ENCODE peak calls at places on chromosomes 13 and 19, in four cellular contexts. One of them, this sample, is unnamed.

GRCh38 chr19:5103061-5103701 is 134.3 kb downstream of the KDM4B start:
- DNase-seq in GM12878: no peak
- DNase-seq in WTC11: no peak
- DNase-seq in SK-N-SH: peak
- DNase-seq in this sample: no peak

GRCh38 chr13:73220966-73221720 is 162.3 kb downstream of the KLF5 start:
- DNase-seq in GM12878: no peak
- DNase-seq in WTC11: peak
- DNase-seq in SK-N-SH: no peak
- DNase-seq in this sample: peak

GRCh38 chr19:42397315-42398166 is 7.4 kb upstream of the CNFN start:
- DNase-seq in GM12878: no peak
- DNase-seq in WTC11: no peak
- DNase-seq in SK-N-SH: no peak
- DNase-seq in this sample: no peak

GRCh38 chr13:52128714-52129700 is at the start of gene NEK5:
- DNase-seq in GM12878: no peak
- DNase-seq in WTC11: peak
- DNase-seq in SK-N-SH: peak
- DNase-seq in this sample: peak

GRCh38 chr13:23514076-23514475 is 56.1 kb upstream of the TNFRSF19 start:
- DNase-seq in GM12878: no peak
- DNase-seq in WTC11: no peak
- DNase-seq in SK-N-SH: no peak
- DNase-seq in this sample: no peak

GRCh38 chr13:34124912-34125311 is 307.0 kb downstream of the RFC3 start:
- DNase-seq in GM12878: no peak
- DNase-seq in WTC11: no peak
- DNase-seq in SK-N-SH: no peak
- DNase-seq in this sample: no peak

GRCh38 chr13:94325660-94326059 is 153.8 kb downstream of the DCT start:
- DNase-seq in GM12878: no peak
- DNase-seq in WTC11: no peak
- DNase-seq in SK-N-SH: no peak
- DNase-seq in this sample: no peak

GRCh38 chr13:105936816-105937215 is 598.6 kb downstream of the EFNB2 start:
- DNase-seq in GM12878: no peak
- DNase-seq in WTC11: no peak
- DNase-seq in SK-N-SH: no peak
- DNase-seq in this sample: no peak

GRCh38 chr19:2251577-2252480 is 2.7 kb downstream of the AMH start:
- DNase-seq in GM12878: no peak
- DNase-seq in WTC11: no peak
- DNase-seq in SK-N-SH: peak
- DNase-seq in this sample: no peak

GRCh38 chr19:2081873-2082810 is 14.0 kb downstream of the MOB3A start:
- DNase-seq in GM12878: no peak
- DNase-seq in WTC11: no peak
- DNase-seq in SK-N-SH: peak
- DNase-seq in this sample: no peak

GRCh38 chr13:28412981-28413380 is 81.9 kb downstream of the FLT1 start:
- DNase-seq in GM12878: no peak
- DNase-seq in WTC11: no peak
- DNase-seq in SK-N-SH: no peak
- DNase-seq in this sample: peak

GRCh38 chr13:28411859-28412353 is 83.0 kb downstream of the FLT1 start:
- DNase-seq in GM12878: no peak
- DNase-seq in WTC11: no peak
- DNase-seq in SK-N-SH: peak
- DNase-seq in this sample: no peak

GRCh38 chr13:28413999-28414398 is 80.9 kb downstream of the FLT1 start:
- DNase-seq in GM12878: no peak
- DNase-seq in WTC11: no peak
- DNase-seq in SK-N-SH: no peak
- DNase-seq in this sample: no peak

GRCh38 chr13:28421674-28422410 is 73.1 kb downstream of the FLT1 start:
- DNase-seq in GM12878: no peak
- DNase-seq in WTC11: no peak
- DNase-seq in SK-N-SH: no peak
- DNase-seq in this sample: no peak

DNA sequence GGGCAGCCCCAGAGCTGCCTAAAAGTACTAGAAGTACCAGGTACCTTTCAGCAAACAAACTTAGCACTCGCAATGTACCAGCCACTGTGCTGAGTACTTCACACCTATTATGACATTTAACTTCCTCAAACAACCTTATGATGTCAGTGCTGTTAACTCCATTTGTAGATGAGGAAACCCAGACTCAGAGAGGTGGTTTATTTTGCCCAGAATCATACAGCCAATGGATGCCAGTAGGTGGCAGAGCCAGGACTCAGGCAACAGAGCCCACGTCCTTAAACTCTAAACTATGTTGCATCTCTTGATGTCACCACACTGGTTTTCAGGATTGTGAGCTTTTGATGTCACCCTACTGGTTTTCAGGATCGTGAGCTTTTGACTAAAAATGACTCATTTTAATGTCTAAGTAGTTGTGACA is 78.9 kb downstream of the FLT1 start:
- DNase-seq in GM12878: no peak
- DNase-seq in WTC11: no peak
- DNase-seq in SK-N-SH: no peak
- DNase-seq in this sample: no peak
- TF ChIP-seq CTCF in GM12878: no peak
- TF ChIP-seq CTCF in WTC11: no peak
- TF ChIP-seq CTCF in SK-N-SH: peak
- TF ChIP-seq CTCF in this sample: no peak

GRCh38 chr19:6221220-6221877 is 58.4 kb downstream of the MLLT1 start:
- DNase-seq in GM12878: no peak
- DNase-seq in WTC11: no peak
- DNase-seq in SK-N-SH: no peak
- DNase-seq in this sample: no peak

GRCh38 chr19:6219147-6219525 is 60.6 kb downstream of the MLLT1 start:
- DNase-seq in GM12878: no peak
- DNase-seq in WTC11: no peak
- DNase-seq in SK-N-SH: no peak
- DNase-seq in this sample: no peak

GRCh38 chr19:6219592-6220290 is 60.0 kb downstream of the MLLT1 start:
- DNase-seq in GM12878: no peak
- DNase-seq in WTC11: no peak
- DNase-seq in SK-N-SH: no peak
- DNase-seq in this sample: no peak

GRCh38 chr19:6221878-6222746 is 57.7 kb downstream of the MLLT1 start:
- DNase-seq in GM12878: no peak
- DNase-seq in WTC11: no peak
- DNase-seq in SK-N-SH: no peak
- DNase-seq in this sample: no peak

DNA sequence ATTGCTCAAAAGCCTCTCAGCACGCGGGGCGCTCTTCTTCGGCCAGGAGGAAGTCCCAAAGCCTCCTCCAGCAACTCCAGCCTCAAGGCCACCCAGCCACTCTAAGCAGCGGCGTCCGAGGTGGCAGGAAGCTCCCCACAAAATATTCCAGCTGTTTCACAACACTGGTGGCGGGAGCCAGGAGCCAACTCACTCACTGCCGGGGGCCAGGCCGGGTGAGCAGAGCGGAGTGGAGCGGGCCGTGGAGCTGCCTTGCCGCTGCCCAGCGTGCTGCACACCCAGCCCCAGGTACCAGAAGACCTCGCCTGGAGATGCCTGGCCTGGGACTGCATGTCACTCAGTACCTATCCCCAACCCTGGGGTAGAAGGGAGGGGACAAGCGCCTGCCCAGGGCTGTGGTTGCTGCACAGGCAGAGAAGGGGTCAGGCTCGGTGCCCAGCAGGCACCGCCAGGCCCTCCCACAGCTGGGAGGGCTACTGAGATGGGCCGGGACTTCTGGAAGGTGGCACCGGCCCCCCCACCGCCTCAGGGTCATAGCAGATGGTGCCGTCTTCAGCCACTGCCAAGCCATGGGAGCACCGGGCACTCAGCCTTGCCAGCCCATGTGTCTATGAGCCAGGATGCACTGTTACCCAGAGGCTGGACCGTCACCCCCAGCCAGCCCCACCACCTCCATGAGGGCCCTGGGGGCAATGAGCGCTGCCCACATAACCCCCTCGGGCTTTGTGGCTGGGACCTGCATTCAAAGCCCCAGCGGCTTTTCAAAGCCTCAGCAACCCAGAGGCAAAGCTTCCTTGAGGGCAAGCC is 59.2 kb downstream of the MLLT1 start:
- DNase-seq in GM12878: no peak
- DNase-seq in WTC11: no peak
- DNase-seq in SK-N-SH: no peak
- DNase-seq in this sample: no peak
- TF ChIP-seq USF1 in GM12878: no peak
- TF ChIP-seq USF1 in WTC11: no peak
- TF ChIP-seq USF1 in SK-N-SH: no peak
- TF ChIP-seq USF1 in this sample: no peak

DNA sequence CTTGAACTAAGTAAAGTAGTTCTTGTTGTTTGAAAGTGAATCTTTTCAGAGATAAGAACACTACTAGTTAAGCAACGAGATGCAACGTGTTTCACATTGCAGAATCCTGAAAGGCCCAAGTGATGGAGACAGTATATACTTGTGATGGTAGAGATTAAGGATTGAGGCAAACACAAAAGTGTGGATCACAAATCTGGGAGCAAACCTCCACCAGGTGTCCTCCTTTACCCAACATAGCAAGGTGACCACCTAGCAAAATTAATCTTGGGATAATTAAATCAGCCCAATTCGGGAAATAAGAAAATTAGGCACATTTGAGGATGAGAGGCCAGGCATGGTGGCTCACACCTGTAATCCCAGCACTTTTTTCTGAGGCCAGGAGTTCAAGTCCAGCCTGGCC is 563.9 kb downstream of the DACH1 start:
- DNase-seq in GM12878: no peak
- DNase-seq in WTC11: no peak
- DNase-seq in SK-N-SH: no peak
- DNase-seq in this sample: no peak
- TF ChIP-seq CTCF in GM12878: peak
- TF ChIP-seq CTCF in WTC11: no peak
- TF ChIP-seq CTCF in SK-N-SH: peak
- TF ChIP-seq CTCF in this sample: no peak

GRCh38 chr13:30736921-30737320 is 1.6 kb downstream of the ALOX5AP start:
- DNase-seq in GM12878: no peak
- DNase-seq in WTC11: no peak
- DNase-seq in SK-N-SH: no peak
- DNase-seq in this sample: no peak

GRCh38 chr13:30736461-30736860 is 1.1 kb downstream of the ALOX5AP start:
- DNase-seq in GM12878: no peak
- DNase-seq in WTC11: no peak
- DNase-seq in SK-N-SH: no peak
- DNase-seq in this sample: no peak

GRCh38 chr13:30738946-30739528 is 3.7 kb downstream of the ALOX5AP start:
- DNase-seq in GM12878: no peak
- DNase-seq in WTC11: no peak
- DNase-seq in SK-N-SH: no peak
- DNase-seq in this sample: no peak

GRCh38 chr13:30738526-30738925 is 3.2 kb downstream of the ALOX5AP start:
- DNase-seq in GM12878: no peak
- DNase-seq in WTC11: no peak
- DNase-seq in SK-N-SH: no peak
- DNase-seq in this sample: no peak

DNA sequence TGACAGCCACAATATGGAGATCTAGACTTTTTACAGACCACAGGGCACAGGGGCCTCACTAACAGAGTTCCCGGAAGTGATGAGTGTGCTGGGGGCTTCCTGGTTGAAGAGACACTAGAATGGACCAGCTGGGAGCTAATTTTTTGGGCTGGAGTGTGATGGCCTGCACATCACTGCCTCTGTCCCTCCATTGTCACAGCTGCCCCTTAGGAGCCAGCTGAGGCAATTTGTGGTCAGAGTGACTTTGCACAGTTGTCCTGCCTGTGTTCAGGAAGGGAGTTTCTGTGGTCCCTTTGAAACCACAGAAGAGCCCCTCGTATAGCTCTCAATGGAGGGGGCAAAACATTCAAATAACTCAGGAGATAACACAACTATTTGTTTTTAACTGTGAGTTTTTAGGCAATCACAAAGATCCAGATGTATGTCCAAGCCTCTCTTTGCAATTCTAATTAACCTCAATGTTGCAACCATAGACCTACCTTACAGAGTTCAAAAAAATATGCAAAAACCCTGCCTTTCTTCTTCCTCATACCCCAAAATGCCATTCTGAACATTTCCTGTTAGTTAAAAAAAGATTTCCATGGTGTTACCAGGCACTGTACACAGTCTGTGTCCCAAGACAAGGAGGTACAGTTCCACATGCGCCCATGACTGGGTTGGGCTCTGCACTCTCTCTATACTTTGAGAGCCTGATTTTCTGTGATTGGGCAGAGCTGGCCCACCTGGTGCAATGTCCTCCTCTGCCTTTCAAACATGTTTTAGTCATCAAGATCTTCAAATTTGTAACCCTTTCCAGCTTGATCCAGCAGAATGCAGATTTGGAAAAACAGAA is 2.4 kb downstream of the ALOX5AP start:
- DNase-seq in GM12878: no peak
- DNase-seq in WTC11: no peak
- DNase-seq in SK-N-SH: no peak
- DNase-seq in this sample: no peak
- TF ChIP-seq USF1 in GM12878: no peak
- TF ChIP-seq USF1 in WTC11: no peak
- TF ChIP-seq USF1 in SK-N-SH: no peak
- TF ChIP-seq USF1 in this sample: no peak

DNA sequence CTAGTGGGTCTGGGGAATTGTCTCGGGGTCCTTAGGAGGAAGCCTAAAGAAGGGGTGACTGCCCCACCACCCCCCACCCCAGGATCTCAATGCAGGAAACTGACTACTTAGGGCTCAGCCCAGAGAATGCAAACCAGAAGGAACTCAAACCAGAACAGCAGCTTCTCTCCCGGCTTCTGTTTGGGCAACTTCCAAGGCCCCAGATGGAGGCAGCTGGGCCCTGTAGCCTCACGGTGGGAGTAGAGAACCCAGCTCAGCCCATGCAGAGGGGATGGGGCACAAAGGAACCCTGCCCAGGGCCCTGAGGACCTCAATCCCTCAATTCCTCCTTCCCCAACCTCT is 2.3 kb downstream of the ADGRE5 start:
- DNase-seq in GM12878: no peak
- DNase-seq in WTC11: no peak
- DNase-seq in SK-N-SH: no peak
- DNase-seq in this sample: peak
- TF ChIP-seq CTCF in GM12878: no peak
- TF ChIP-seq CTCF in WTC11: no peak
- TF ChIP-seq CTCF in SK-N-SH: no peak
- TF ChIP-seq CTCF in this sample: no peak

This sample was measured in K562.